ENCODE peak calls at places on chromosomes 4 and X, in four cellular contexts. Z is SK-N-MC, B is upper lobe of right lung, X is HEK293T. F is an unnamed sample.

GRCh38 chr4:149901128-149901527 is 85.5 kb upstream of the IQCM start:
- DNase-seq in Z (no peak), B (no peak), X (no peak), F (no peak)

GRCh38 chrX:108582151-108582550 is 142.5 kb downstream of the COL4A5 start:
- DNase-seq in Z (no peak), B (no peak), X (no peak), F (no peak)

GRCh38 chrX:50756276-50756675 is 57.7 kb downstream of the SHROOM4 start:
- DNase-seq in Z (no peak), B (no peak), X (no peak), F (no peak)

GRCh38 chr4:52266537-52267137 is 215.5 kb downstream of the SPATA18 start:
- DNase-seq in Z (no peak), B (no peak), X (no peak), F (no peak)

GRCh38 chr4:110850461-110851447 is 227.9 kb upstream of the PITX2 start:
- DNase-seq in Z (no peak), B (no peak), X (peak), F (peak)

GRCh38 chrX:18674788-18675735 is 3.2 kb upstream of the RS1 start:
- DNase-seq in Z (peak), B (peak), X (peak), F (peak)

GRCh38 chr4:139454111-139454600 is at the start of gene RAB33B:
- DNase-seq in Z (no peak), B (no peak), X (peak), F (no peak)

GRCh38 chr4:3720461-3720860 is 45.7 kb upstream of the ADRA2C start:
- DNase-seq in Z (no peak), B (no peak), X (no peak), F (no peak)

GRCh38 chr4:75142850-75143249 is 209.9 kb downstream of the PARM1 start:
- DNase-seq in Z (no peak), B (no peak), X (no peak), F (peak)

F was measured in amniotic epithelial cell.